ENCODE peak calls at places on chromosomes 6 and 20, in five cellular contexts. F, Z, M, A and R are unnamed samples.

GRCh38 chr20:53399592-53400335 is 193.9 kb downstream of the ZNF217 start:
- DNase-seq in Z (no peak), F (no peak), M (no peak), A (peak; percentile 89), R (no peak)

GRCh38 chr6:88368071-88368787 is 202.1 kb upstream of the CNR1 start:
- DNase-seq in F (peak; percentile 29), A (no peak), Z (no peak), M (no peak), R (no peak)

GRCh38 chr6:20350215-20350614 is 51.5 kb upstream of the E2F3 start:
- DNase-seq in Z (no peak), M (no peak), A (no peak), F (no peak), R (no peak)

GRCh38 chr20:34262488-34263288 is 21.5 kb downstream of the ASIP start:
- DNase-seq in A (peak; percentile 55), F (no peak), M (peak; percentile 64), Z (no peak), R (no peak)

GRCh38 chr6:56652231-56652630 is 9.5 kb upstream of the DST start:
- DNase-seq in F (peak; percentile 24), Z (no peak), A (no peak), M (no peak), R (no peak)

GRCh38 chr20:38454556-38455473 is 17.8 kb upstream of the RALGAPB start:
- DNase-seq in A (no peak), M (no peak), Z (no peak), F (no peak), R (no peak)

GRCh38 chr20:47251154-47252020 is 105.1 kb downstream of the ZMYND8 start:
- DNase-seq in M (no peak), Z (no peak), F (no peak), A (no peak), R (no peak)

GRCh38 chr6:127031511-127031910 is 87.0 kb upstream of the RSPO3 start:
- DNase-seq in M (no peak), A (no peak), Z (no peak), F (no peak), R (no peak)

GRCh38 chr6:29633532-29633901 is 534 bp upstream of the GABBR1 start:
- DNase-seq in A (no peak), M (no peak), Z (no peak), F (no peak), R (no peak)

GRCh38 chr6:159105716-159106115 is 60.9 kb upstream of the TAGAP start:
- DNase-seq in Z (no peak), F (no peak), A (no peak), M (no peak), R (peak; percentile 11)

GRCh38 chr6:10510592-10511367 is 10.4 kb upstream of the GCNT2 start:
- DNase-seq in F (peak; percentile 71), A (peak; percentile 83), M (peak; percentile 65), Z (peak; percentile 60), R (no peak)

GRCh38 chr6:151285121-151285520 is 45.4 kb downstream of the AKAP12 start:
- DNase-seq in Z (no peak), M (peak; percentile 40), F (no peak), A (no peak), R (no peak)

GRCh38 chr6:28370440-28370839 is 20.7 kb downstream of the ZKSCAN3 start:
- DNase-seq in F (no peak), A (no peak), M (no peak), Z (no peak), R (no peak)

GRCh38 chr6:37643851-37644672 is 53.6 kb downstream of the MDGA1 start:
- DNase-seq in M (peak; percentile 53), A (peak; percentile 46), Z (no peak), F (no peak), R (no peak)

GRCh38 chr6:157037165-157037564 is 260.0 kb downstream of the ARID1B start:
- DNase-seq in Z (no peak), F (no peak), M (no peak), A (no peak), R (no peak)

GRCh38 chr6:18368277-18369105 is 18.7 kb upstream of the RNF144B start:
- DNase-seq in M (no peak), Z (no peak), F (no peak), A (no peak), R (no peak)

GRCh38 chr6:25137497-25137896 is 141.7 kb upstream of the CARMIL1 start:
- DNase-seq in A (no peak), M (no peak), F (no peak), Z (no peak), R (no peak)

GRCh38 chr6:25138697-25139051 is 140.5 kb upstream of the CARMIL1 start:
- DNase-seq in M (no peak), Z (peak; percentile 59), F (no peak), A (no peak), R (no peak)

GRCh38 chr6:25138024-25138696 is 141.0 kb upstream of the CARMIL1 start:
- DNase-seq in F (peak; percentile 35), A (peak; percentile 65), M (peak; percentile 76), Z (peak; percentile 77), R (no peak)

GRCh38 chr6:25133479-25133878 is 145.7 kb upstream of the CARMIL1 start:
- DNase-seq in A (no peak), F (no peak), Z (no peak), M (no peak), R (no peak)

GRCh38 chr6:25136879-25137278 is 142.3 kb upstream of the CARMIL1 start:
- DNase-seq in F (no peak), M (peak; percentile 55), Z (no peak), A (no peak), R (no peak)
- TF ChIP-seq CTCF in F (no peak), M (no peak), Z (no peak), A (no peak), R (no peak)

DNA sequence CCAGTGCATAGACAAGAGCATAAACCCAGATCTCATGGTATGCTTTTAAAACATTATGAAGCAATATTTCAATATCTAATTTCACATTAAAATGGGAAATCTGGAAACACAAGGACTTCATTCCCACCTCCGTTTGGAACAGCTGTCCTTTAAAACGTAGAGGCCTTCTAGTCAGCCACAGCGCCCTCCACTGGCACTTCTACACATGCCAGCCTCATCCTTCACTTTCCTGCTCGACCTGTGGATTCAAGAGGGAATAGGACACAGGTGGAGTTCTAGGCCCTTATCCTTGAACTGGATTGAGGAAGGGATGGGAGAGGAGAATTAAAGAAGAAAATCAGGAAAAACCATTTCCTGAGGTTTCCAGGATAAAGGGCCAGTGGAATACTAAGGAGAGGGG is 85.6 kb downstream of the LYRM4 start:
- DNase-seq in M (no peak), Z (no peak), F (no peak), A (no peak), R (no peak)
- TF ChIP-seq CTCF in M (no peak), Z (peak; percentile 62), F (no peak), A (peak; percentile 18), R (peak; percentile 37)

DNA sequence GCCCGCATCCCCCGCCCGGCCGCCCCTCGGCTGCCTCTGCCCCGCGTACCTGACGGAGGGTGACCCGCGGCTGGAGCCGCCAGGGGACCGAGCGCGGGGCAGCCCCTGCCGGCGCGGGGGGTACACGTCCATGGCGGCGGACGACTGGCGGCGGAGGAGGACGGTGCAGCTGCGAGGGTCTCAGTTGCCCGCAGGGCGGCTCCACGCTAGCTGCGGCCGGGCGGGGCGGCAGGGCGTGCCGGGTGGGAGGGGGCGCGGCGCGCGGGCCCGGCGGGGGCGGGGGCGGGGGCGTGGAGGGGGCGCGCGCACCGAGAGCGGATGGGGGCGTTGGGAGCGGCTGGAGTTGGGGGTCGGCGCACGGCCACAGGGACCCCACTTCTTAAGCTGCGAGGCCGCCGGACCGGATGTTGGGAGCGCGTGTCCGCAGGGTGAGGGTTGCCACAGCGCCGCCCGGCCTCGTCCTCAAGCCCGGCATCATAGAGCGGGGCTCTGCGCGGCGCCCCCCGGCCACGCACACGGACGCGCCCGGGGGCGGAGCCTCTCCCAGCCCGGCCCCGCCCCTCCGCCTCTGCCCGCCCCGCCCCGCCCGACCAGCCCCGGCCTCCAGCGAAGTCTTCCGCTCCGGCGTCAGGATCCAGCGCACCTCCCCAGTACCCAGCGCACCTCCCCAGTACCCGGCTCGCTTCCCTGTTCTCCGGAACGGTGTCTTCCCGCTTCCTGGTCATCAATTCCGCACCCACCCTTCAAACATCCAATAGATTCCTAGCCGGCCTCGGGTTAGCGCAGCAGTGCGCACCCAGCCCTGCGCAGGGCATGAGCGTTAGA is at the start of gene DNAAF9:
- DNase-seq in Z (peak; percentile 90), F (peak; percentile 97), A (peak; percentile 91), M (peak; percentile 80), R (peak; percentile 91)
- TF ChIP-seq CTCF in Z (no peak), F (peak; percentile 60), A (peak; percentile 23), M (peak; percentile 23), R (peak; percentile 48)

DNA sequence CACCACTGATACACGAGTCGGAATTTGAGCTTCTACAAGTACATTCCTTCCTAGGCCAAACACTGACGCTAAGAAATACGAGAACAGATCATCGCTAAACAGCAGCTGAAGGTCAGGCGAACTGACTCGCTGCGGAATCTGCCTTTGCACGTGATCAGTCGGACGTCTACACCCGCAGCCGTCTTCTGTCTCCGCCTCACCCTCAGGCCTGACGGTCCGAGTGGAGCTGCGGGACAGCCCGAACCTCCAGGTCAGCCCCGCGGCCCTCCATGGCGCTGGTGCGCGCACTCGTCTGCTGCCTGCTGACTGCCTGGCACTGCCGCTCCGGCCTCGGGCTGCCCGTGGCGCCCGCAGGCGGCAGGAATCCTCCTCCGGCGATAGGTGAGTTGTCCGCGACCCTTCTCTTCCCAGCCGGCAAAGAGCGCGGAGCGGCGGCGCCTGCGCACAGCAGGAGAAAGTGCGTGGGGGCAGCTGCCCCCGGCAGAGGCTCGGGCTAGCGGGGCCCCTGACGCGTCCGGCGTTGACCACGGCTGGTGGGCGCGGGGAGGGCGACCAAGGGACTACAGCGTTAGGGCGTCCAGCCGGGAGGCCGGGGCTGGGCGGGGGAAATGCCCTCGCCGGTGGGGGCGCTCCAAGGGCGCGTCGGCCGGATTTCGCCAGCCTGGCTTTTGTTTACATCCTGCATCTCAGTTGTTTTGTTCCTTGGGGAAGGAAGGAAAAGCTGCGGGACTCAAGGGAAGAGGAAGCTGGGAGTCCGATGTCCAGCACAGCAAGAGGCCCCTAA is at the start of gene SMPDL3A:
- DNase-seq in Z (peak; percentile 55), M (peak; percentile 55), F (peak; percentile 55), A (peak; percentile 88), R (peak; percentile 88)
- TF ChIP-seq CTCF in Z (peak; percentile 49), M (no peak), F (peak; percentile 67), A (peak; percentile 46), R (peak; percentile 63)

DNA sequence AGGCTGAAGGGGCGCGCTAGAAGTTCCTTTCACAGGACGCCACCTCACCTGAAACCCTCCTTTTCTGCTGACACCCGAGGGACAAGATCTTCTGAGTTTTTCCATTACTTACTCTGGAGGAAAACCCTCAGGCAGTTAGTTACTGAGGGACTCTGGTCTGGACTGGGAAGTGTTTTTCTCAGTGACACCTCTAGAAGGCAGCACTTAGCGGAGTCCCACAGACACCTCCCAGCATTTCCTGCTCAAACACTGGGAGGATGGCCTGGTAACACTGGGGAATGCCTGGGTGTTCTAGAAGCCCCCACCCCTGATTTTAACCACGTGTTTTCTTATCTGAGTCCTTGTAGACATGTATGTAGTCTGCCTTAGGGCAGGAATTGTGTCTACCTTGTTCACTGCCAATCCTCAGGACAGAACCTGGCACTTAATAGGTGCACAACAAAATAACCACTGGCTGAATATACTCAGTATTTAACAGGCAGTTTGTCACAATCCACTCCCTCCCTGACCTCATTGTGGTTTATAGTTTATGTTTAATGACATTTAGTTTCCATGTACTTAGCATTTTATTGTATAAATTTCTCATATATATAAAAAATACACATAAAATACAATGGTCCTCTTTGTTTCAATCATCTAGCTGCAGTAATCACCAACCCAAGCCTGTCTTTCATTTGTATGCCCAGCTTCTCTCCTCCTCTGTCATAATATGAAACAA is 4.8 kb downstream of the GSTA3 start:
- DNase-seq in M (no peak), Z (no peak), A (no peak), F (no peak), R (no peak)
- TF ChIP-seq CTCF in M (no peak), Z (peak; percentile 31), A (no peak), F (no peak), R (peak; percentile 17)